ENCODE peak calls at places on chromosomes 6 and 20, in five cellular contexts. G, D, C, O and P are unnamed samples.

GRCh38 chr6:133205304-133205703 is 35.9 kb upstream of the EYA4 start:
- DNase-seq in G (no peak), O (no peak), D (no peak), C (no peak), P (no peak)

GRCh38 chr6:108947114-108947854 is 99.1 kb downstream of the ARMC2 start:
- DNase-seq in C (no peak), O (no peak), G (no peak), D (no peak), P (no peak)

GRCh38 chr6:139161817-139162284 is 27.0 kb downstream of the HECA start:
- DNase-seq in D (no peak), C (no peak), G (no peak), O (peak; percentile 82), P (peak; percentile 58)

GRCh38 chr6:29970711-29971110 is 28.4 kb downstream of the HLA-A start:
- DNase-seq in O (no peak), D (no peak), C (no peak), G (no peak), P (no peak)

GRCh38 chr20:19378057-19378456 is 165.6 kb downstream of the SLC24A3 start:
- DNase-seq in G (no peak), D (no peak), C (no peak), O (no peak), P (no peak)

GRCh38 chr6:43910638-43911353 is 140.8 kb downstream of the VEGFA start:
- DNase-seq in C (no peak), G (no peak), O (no peak), D (no peak), P (no peak)

GRCh38 chr20:40016359-40016758 is 672.7 kb downstream of the MAFB start:
- DNase-seq in D (no peak), G (no peak), O (no peak), C (no peak), P (no peak)

GRCh38 chr6:10847684-10848083 is 9.3 kb upstream of the MAK start:
- DNase-seq in G (no peak), D (no peak), O (peak; percentile 13), C (no peak), P (peak; percentile 42)

GRCh38 chr6:37042139-37042538 is 36.7 kb downstream of the FGD2 start:
- DNase-seq in G (no peak), D (no peak), O (no peak), C (no peak), P (no peak)